ENCODE peak calls at places on chromosome 16, in ten cellular contexts. E, D, Z, U, W, A, T, L, S and X are unnamed samples.

GRCh38 chr16:88476203-88476602 is 23.1 kb downstream of the ZFPM1 start:
- DNase-seq in E (no peak), D (no peak), Z (no peak), U (no peak), W (no peak), A (no peak), T (no peak), L (no peak), S (no peak), X (no peak)

GRCh38 chr16:69188716-69189115 is 1.8 kb downstream of the SNTB2 start:
- DNase-seq in E (no peak), D (no peak), Z (no peak), U (no peak), W (peak; percentile 44), A (no peak), T (peak; percentile 33), L (no peak), S (no peak), X (no peak)

GRCh38 chr16:27811881-27812280 is 251.6 kb downstream of the GSG1L start:
- DNase-seq in E (no peak), D (no peak), Z (no peak), U (no peak), W (no peak), A (no peak), T (no peak), L (no peak), S (no peak), X (no peak)

GRCh38 chr16:20676268-20676828 is 21.1 kb downstream of the ACSM1 start:
- DNase-seq in E (peak; percentile 11), D (no peak), Z (no peak), U (no peak), W (peak; percentile 52), A (no peak), T (no peak), L (no peak), S (no peak), X (no peak)

GRCh38 chr16:11183035-11183812 is 72.8 kb downstream of the SOCS1 start:
- DNase-seq in E (peak; percentile 30), D (no peak), Z (no peak), U (no peak), W (no peak), A (no peak), T (no peak), L (no peak), S (peak; percentile 88), X (no peak)

GRCh38 chr16:31332544-31332943 is 22.4 kb upstream of the ITGAX start:
- DNase-seq in E (no peak), D (no peak), Z (no peak), U (no peak), W (no peak), A (no peak), T (no peak), L (no peak), S (no peak), X (no peak)

GRCh38 chr16:67668495-67669157 is 2.0 kb downstream of the C16orf86 start:
- DNase-seq in E (no peak), D (no peak), Z (no peak), U (no peak), W (no peak), A (no peak), T (no peak), L (no peak), S (no peak), X (peak; percentile 14)

GRCh38 chr16:55701442-55702319 is 45.9 kb downstream of the SLC6A2 start:
- DNase-seq in E (peak; percentile 54), D (peak; percentile 79), Z (no peak), U (no peak), W (peak; percentile 54), A (peak; percentile 85), T (peak; percentile 50), L (no peak), S (peak; percentile 63), X (peak; percentile 82)

DNA sequence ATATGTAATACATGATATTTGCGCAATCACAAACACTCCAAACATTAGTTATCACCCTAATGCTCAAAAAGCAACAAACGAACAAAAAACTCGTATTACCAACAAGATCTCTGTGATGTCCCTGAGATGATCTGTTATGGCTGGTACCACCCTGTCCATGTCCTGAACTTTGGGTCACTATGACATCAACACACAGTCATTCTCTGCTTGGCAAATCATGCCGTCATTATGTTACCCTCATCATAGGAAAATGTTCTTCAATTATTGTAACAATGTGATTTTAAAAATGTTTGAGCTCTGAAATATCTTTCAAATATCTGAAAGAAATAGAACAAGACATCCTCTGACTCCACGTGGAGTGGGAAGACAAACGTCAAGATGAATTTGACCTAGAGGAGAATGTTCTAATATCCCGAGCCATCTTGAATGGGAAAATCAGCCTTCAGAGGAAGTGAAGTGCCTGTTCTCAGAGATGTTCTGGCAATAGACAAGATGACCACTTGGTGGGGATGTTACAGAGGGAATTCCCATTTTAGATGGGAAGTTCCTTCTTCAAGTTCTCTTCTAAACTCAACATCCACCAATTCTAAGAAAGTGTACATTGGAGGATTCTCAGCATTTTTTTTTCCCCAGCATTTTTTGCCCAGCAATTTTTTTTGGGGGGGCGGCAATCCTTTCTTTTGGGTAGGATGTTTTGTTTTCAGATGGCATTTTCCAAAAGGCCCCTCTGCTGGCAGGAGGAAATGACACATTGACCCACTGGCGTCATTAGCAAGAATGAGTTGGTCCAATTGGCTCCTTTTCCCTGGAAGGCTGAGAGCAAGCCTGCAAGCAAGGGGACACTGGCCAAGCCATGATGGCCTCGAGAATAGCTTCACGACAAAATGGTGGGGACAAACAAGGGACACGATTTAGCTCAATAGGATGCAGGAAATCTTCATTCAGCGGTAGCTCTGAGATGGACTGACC is 3.7 kb upstream of the HSD17B2 start:
- DNase-seq in E (no peak), D (no peak), Z (no peak), U (no peak), W (peak; percentile 79), A (no peak), T (peak; percentile 71), L (no peak), S (peak; percentile 17), X (no peak)
- TF ChIP-seq CTCF in E (peak; percentile 78), D (no peak), Z (peak; percentile 18), U (peak; percentile 56), W (peak; percentile 65), A (peak; percentile 25), T (peak; percentile 51), L (peak; percentile 51), S (peak; percentile 26), X (peak; percentile 41)

DNA sequence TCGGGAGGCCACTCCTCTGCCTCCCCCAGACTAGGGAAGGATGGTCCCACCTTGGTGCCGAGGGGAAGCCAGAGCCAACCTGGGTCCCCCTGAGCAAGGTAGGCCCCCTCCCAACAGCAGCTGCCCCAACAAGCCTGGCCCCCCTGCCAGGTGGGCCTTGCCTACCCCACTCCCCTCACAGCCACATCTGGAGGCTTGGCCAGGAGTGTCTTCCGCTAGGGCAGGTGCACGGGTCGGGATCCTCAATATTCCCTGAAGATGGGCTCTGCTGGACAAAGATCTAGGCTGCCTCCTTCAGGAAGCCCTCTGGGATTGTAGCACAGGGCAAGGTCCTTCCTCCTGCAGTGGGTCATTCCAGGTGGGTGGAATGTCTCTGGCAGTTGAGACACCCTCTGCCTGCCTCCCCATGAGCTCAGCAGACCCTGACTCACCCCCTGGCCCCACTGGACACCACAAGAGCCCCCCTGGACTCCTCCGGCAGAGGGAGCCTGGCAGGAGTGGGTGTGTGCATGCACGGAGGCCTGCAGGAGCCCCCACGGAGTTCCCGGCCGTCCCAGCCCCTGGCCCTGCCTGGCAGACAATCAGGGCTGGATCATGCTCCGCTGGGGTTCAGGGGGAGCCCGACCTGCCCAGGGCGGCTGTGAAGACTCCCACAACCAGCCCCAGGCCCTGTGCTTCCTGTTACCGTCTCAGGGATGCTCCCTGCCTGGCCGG is 437 bp downstream of the C1QTNF8 start:
- DNase-seq in E (no peak), D (no peak), Z (no peak), U (no peak), W (no peak), A (no peak), T (no peak), L (no peak), S (no peak), X (no peak)
- TF ChIP-seq CTCF in E (no peak), D (no peak), Z (peak; percentile 12), U (no peak), W (no peak), A (no peak), T (no peak), L (no peak), S (no peak), X (no peak)

GRCh38 chr16:72997141-72997542 is 50.8 kb downstream of the ZFHX3 start:
- DNase-seq in E (no peak), D (no peak), Z (no peak), U (no peak), W (peak; percentile 81), A (no peak), T (peak; percentile 80), L (no peak), S (no peak), X (no peak)

GRCh38 chr16:72996291-72997062 is 51.5 kb downstream of the ZFHX3 start:
- DNase-seq in E (peak; percentile 44), D (no peak), Z (no peak), U (no peak), W (no peak), A (no peak), T (no peak), L (no peak), S (no peak), X (no peak)

GRCh38 chr16:72992142-72992601 is 55.8 kb downstream of the ZFHX3 start:
- DNase-seq in E (no peak), D (no peak), Z (no peak), U (no peak), W (no peak), A (no peak), T (no peak), L (no peak), S (no peak), X (peak; percentile 52)

GRCh38 chr16:72991645-72992044 is 56.3 kb downstream of the ZFHX3 start:
- DNase-seq in E (no peak), D (no peak), Z (no peak), U (no peak), W (no peak), A (no peak), T (no peak), L (no peak), S (no peak), X (no peak)

DNA sequence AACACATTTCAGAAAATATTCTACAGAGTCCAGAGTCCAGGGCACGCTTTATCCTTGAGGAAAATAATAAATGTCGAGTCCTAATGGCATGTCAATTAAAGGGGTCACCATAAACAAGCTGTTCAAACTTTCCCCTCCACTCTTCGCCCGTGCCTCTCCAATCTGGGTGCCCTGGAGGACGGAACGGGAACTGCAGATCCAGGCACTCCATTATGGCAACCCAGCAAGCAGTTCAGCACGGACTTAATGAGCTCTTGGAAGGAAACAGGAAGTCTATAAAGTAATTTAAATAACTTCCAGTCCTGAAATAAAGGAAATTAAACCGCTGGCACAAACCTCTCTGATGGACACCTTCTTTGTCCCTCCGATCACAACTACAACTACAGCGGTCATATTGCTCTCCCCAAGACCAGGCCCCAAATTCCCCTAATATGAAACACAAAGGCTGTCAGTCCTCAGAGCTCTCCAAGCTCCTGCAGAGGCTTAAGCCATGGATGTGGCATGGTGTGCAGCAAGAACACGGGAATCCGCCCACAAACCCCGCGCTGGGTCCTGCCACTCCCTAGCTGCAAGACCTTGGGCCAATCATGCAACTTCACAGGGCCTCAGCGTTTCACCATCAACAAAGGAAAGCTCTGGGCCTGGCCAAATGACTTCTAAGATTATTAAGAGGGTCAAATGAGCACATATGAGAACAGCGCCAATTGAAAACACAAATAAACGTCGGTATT is 52.6 kb downstream of the ZFHX3 start:
- DNase-seq in E (peak; percentile 34), D (no peak), Z (no peak), U (no peak), W (no peak), A (no peak), T (no peak), L (no peak), S (peak; percentile 19), X (peak; percentile 40)
- TF ChIP-seq CTCF in E (peak; percentile 52), D (peak; percentile 80), Z (peak; percentile 34), U (peak; percentile 51), W (peak; percentile 49), A (no peak), T (peak; percentile 60), L (peak; percentile 42), S (peak; percentile 48), X (peak; percentile 71)

DNA sequence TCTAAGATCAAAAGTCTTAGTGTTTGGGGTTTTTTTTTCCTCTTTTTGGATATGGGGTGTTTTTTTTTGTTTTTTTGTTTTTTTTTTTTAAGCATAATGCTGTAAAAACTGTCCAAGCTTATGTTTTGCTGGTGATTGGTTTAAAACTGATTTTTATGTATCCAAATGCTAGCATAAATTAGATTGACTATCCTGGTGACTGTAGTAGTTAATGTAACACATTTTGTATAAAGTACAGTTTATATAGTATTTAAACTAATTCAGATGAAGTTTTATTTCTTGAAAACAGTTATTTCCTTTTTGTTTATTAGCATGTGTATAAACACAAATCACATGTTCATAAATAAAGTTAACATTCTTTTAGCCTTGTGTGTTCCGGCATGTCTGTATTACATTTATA is 10.9 kb downstream of the RBBP6 start:
- DNase-seq in E (no peak), D (no peak), Z (no peak), U (no peak), W (no peak), A (no peak), T (no peak), L (no peak), S (no peak), X (no peak)
- TF ChIP-seq CTCF in E (no peak), D (no peak), Z (no peak), U (no peak), W (no peak), A (no peak), T (no peak), L (no peak), S (no peak), X (no peak)